ENCODE peak calls at places on chromosomes 11 and 22, in ten cellular contexts. Y is HT-29; B is endodermal cell; N is right atrium auricular region; U is stimulated activated CD8-positive, alpha-beta memory T cell treated with anti-CD3 and anti-CD28 coated beads, Interleukin-12 subunit alpha, Interleukin-12 subunit beta, amount 100 ng/mL, for 1 hour; X is activated T-cell treated with anti-CD3 and anti-CD28 coated beads, Interleukin-2, amount 50 U/mL, for 72 hours; H is stimulated activated naive CD8-positive, alpha-beta T cell treated with anti-CD3 and anti-CD28 coated beads, Interleukin-15, amount 100 ng/mL, for 72 hours; P is GDM1; K is A673; E is tibial nerve. O is an unnamed sample.

GRCh38 chr11:3836903-3837302 is 3.9 kb downstream of the RHOG start:
- DNase-seq in X (peak), Y (no peak), U (no peak), P (no peak), B (no peak), K (no peak), H (peak), E (no peak), N (no peak), O (no peak)

GRCh38 chr22:41772645-41773044 is 27.8 kb upstream of the CCDC134 start:
- DNase-seq in P (no peak), U (no peak), N (no peak), X (no peak), B (no peak), Y (no peak), K (no peak), H (no peak), E (no peak), O (no peak)

GRCh38 chr11:65041206-65042035 is at the start of gene SAC3D1:
- DNase-seq in Y (peak), N (no peak), E (no peak), K (peak), B (peak), X (peak), U (peak), P (peak), H (no peak), O (peak)

GRCh38 chr11:112453601-112454577 is 193.2 kb upstream of the PLET1 start:
- DNase-seq in B (peak), K (peak), N (no peak), H (peak), P (no peak), X (peak), E (no peak), U (peak), Y (peak), O (peak)

GRCh38 chr11:69073445-69073844 is 24.7 kb downstream of the TPCN2 start:
- DNase-seq in B (no peak), U (no peak), E (no peak), K (no peak), N (no peak), H (no peak), Y (no peak), X (no peak), P (no peak), O (no peak)

GRCh38 chr11:68038718-68039525 is at the start of gene TCIRG1:
- DNase-seq in N (peak), X (peak), H (peak), Y (peak), P (no peak), B (peak), E (peak), K (peak), U (no peak), O (peak)

GRCh38 chr22:49962751-49963646 is 2.4 kb downstream of the PIM3 start:
- DNase-seq in E (peak), B (peak), U (no peak), Y (no peak), P (no peak), X (no peak), K (no peak), H (no peak), N (no peak), O (no peak)

GRCh38 chr22:44537016-44537936 is 39.2 kb upstream of the RTL6 start:
- DNase-seq in U (no peak), H (no peak), X (no peak), K (no peak), B (peak), Y (no peak), E (no peak), P (no peak), N (no peak), O (no peak)

GRCh38 chr11:111528557-111528956 is 12.0 kb upstream of the LAYN start:
- DNase-seq in X (peak), E (no peak), K (peak), P (no peak), B (no peak), U (no peak), Y (peak), N (no peak), H (peak), O (peak)

GRCh38 chr11:21866781-21867180 is 326.1 kb upstream of the ANO5 start:
- DNase-seq in E (no peak), X (no peak), P (no peak), U (no peak), H (no peak), K (peak), B (no peak), N (no peak), Y (no peak), O (peak)

GRCh38 chr22:46322711-46323110 is 12.8 kb upstream of the TRMU start:
- DNase-seq in H (no peak), X (no peak), P (no peak), B (no peak), K (no peak), E (no peak), Y (no peak), N (no peak), U (no peak), O (no peak)

GRCh38 chr11:60625262-60625661 is 74.2 kb upstream of the MS4A8 start:
- DNase-seq in H (no peak), Y (peak), P (no peak), E (no peak), B (peak), K (peak), X (no peak), N (no peak), U (no peak), O (peak)

GRCh38 chr22:50529416-50530279 is at the start of gene TYMP:
- DNase-seq in H (peak), E (peak), P (no peak), U (no peak), K (no peak), Y (no peak), X (peak), N (peak), B (peak), O (peak)

GRCh38 chr11:76789443-76789719 is 6.2 kb downstream of the TSKU start:
- DNase-seq in N (no peak), U (no peak), H (no peak), K (no peak), B (peak), X (no peak), P (no peak), Y (no peak), E (no peak), O (no peak)

GRCh38 chr11:95764267-95764898 is 25.2 kb downstream of the FAM76B start:
- DNase-seq in X (no peak), E (no peak), B (no peak), U (no peak), H (no peak), K (peak), N (no peak), P (no peak), Y (peak), O (peak)

GRCh38 chr11:105156720-105157119 is 17.2 kb upstream of the CARD18 start:
- DNase-seq in K (peak), Y (no peak), B (no peak), H (no peak), P (no peak), N (no peak), X (no peak), U (no peak), E (no peak), O (no peak)

GRCh38 chr22:40533712-40534378 is 102.7 kb downstream of the MRTFA start:
- DNase-seq in P (peak), H (peak), K (peak), Y (peak), U (peak), E (no peak), N (no peak), B (no peak), X (peak), O (peak)

GRCh38 chr11:59196777-59197176 is 15.9 kb downstream of the MPEG1 start:
- DNase-seq in U (no peak), P (no peak), K (no peak), Y (no peak), B (no peak), N (no peak), E (no peak), H (no peak), X (no peak), O (no peak)

GRCh38 chr11:79110796-79111195 is 330.0 kb downstream of the TENM4 start:
- DNase-seq in X (no peak), K (no peak), P (no peak), U (no peak), B (no peak), E (no peak), N (no peak), H (no peak), Y (no peak), O (no peak)

GRCh38 chr11:39037611-39038010 is 2421.8 kb downstream of the LRRC4C start:
- DNase-seq in K (peak), Y (no peak), P (no peak), B (no peak), U (no peak), E (no peak), H (no peak), X (no peak), N (no peak), O (no peak)

GRCh38 chr11:100563541-100564280 is 123.4 kb upstream of the ARHGAP42 start:
- DNase-seq in U (no peak), E (no peak), Y (no peak), H (no peak), K (peak), N (no peak), B (no peak), P (no peak), X (no peak), O (peak)

GRCh38 chr11:35796542-35796941 is 134.0 kb downstream of the TRIM44 start:
- DNase-seq in X (no peak), Y (no peak), E (no peak), N (no peak), B (no peak), H (no peak), U (no peak), P (no peak), K (peak), O (no peak)

GRCh38 chr22:22770280-22770871 is 117.2 kb upstream of the IGLL5 start:
- DNase-seq in N (peak), B (peak), X (peak), H (peak), U (no peak), Y (peak), P (no peak), E (no peak), K (peak), O (peak)

GRCh38 chr11:83970061-83970671 is 684.0 kb upstream of the CCDC90B start:
- DNase-seq in B (no peak), U (no peak), N (no peak), K (no peak), X (no peak), E (no peak), P (no peak), H (no peak), Y (no peak), O (no peak)

GRCh38 chr11:74321487-74322188 is 10.2 kb upstream of the P4HA3 start:
- DNase-seq in U (no peak), X (peak), N (no peak), E (no peak), K (peak), P (peak), Y (peak), B (peak), H (peak), O (peak)

GRCh38 chr11:70498976-70499801 is 100.9 kb downstream of the CTTN start:
- DNase-seq in X (no peak), K (no peak), Y (no peak), H (no peak), B (no peak), N (no peak), P (no peak), U (no peak), E (no peak), O (no peak)

GRCh38 chr11:57568330-57568766 is 876 bp upstream of the UBE2L6 start:
- DNase-seq in E (no peak), K (peak), H (no peak), X (no peak), U (peak), B (peak), P (peak), Y (peak), N (peak), O (no peak)

GRCh38 chr22:33520904-33521780 is 399.1 kb downstream of the LARGE1 start:
- DNase-seq in B (no peak), K (no peak), U (no peak), Y (no peak), H (no peak), E (no peak), N (no peak), X (no peak), P (no peak), O (no peak)

GRCh38 chr11:1223346-1224108 is 661 bp downstream of the MUC5B start:
- DNase-seq in Y (no peak), H (no peak), K (no peak), E (no peak), N (no peak), B (peak), U (no peak), P (no peak), X (no peak), O (peak)

GRCh38 chr22:49025791-49026475 is 801.7 kb downstream of the BRD1 start:
- DNase-seq in K (no peak), X (no peak), N (no peak), U (no peak), B (no peak), H (no peak), E (no peak), Y (no peak), P (no peak), O (no peak)

GRCh38 chr11:18633256-18634139 is 644 bp downstream of the SPTY2D1 start:
- DNase-seq in E (no peak), H (peak), X (peak), P (no peak), N (no peak), B (peak), K (peak), U (no peak), Y (no peak), O (peak)

GRCh38 chr11:79708319-79708928 is 267.6 kb upstream of the TENM4 start:
- DNase-seq in E (no peak), N (no peak), U (no peak), B (peak), Y (peak), X (no peak), P (no peak), H (no peak), K (peak), O (peak)

GRCh38 chr11:66126064-66126463 is 56.0 kb downstream of the PACS1 start:
- DNase-seq in B (no peak), Y (no peak), H (peak), K (no peak), X (peak), U (no peak), E (no peak), P (no peak), N (no peak), O (no peak)

GRCh38 chr11:13868710-13869403 is 93.7 kb upstream of the SPON1 start:
- DNase-seq in P (no peak), N (no peak), X (peak), B (no peak), K (no peak), E (no peak), Y (no peak), H (peak), U (no peak), O (peak)

GRCh38 chr11:111779118-111779517 is 12.9 kb upstream of the PPP2R1B start:
- DNase-seq in U (no peak), E (no peak), K (no peak), P (no peak), H (no peak), B (no peak), N (no peak), Y (no peak), X (no peak), O (no peak)

GRCh38 chr22:30252411-30253204 is 6.0 kb upstream of the LIF start:
- DNase-seq in B (peak), P (no peak), X (no peak), Y (peak), N (no peak), E (no peak), U (no peak), K (no peak), H (no peak), O (peak)

GRCh38 chr22:37018086-37018814 is 997 bp downstream of the TST start:
- DNase-seq in Y (no peak), K (no peak), B (no peak), E (no peak), X (no peak), H (no peak), P (no peak), U (no peak), N (no peak), O (no peak)

O was measured in NCI-H69.